ENCODE peak calls at places on chromosome 9, in four cellular contexts. T is MM.1S, J is tibial nerve, A is endothelial cell. Y is an unnamed sample.

GRCh38 chr9:113463418-113464285 is at the start of gene RGS3:
- DNase-seq in T (no peak), J (no peak), A (peak), Y (peak)

GRCh38 chr9:128136816-128137793 is 9.6 kb upstream of the PTGES2 start:
- DNase-seq in T (no peak), J (no peak), A (no peak), Y (no peak)

GRCh38 chr9:32875242-32875641 is 91.9 kb downstream of the TMEM215 start:
- DNase-seq in T (no peak), J (no peak), A (no peak), Y (no peak)

GRCh38 chr9:23412458-23412857 is 413.6 kb downstream of the ELAVL2 start:
- DNase-seq in T (no peak), J (no peak), A (no peak), Y (no peak)

GRCh38 chr9:114205171-114206015 is 50.1 kb downstream of the COL27A1 start:
- DNase-seq in T (no peak), J (no peak), A (no peak), Y (no peak)

GRCh38 chr9:16828335-16829281 is 41.9 kb downstream of the BNC2 start:
- DNase-seq in T (no peak), J (peak), A (peak), Y (no peak)

GRCh38 chr9:110575952-110576351 is 3.6 kb downstream of the SVEP1 start:
- DNase-seq in T (no peak), J (no peak), A (no peak), Y (no peak)

GRCh38 chr9:130042406-130042930 is 521 bp downstream of the FNBP1 start:
- DNase-seq in T (peak), J (no peak), A (peak), Y (no peak)

GRCh38 chr9:34986541-34987047 is 3.0 kb upstream of the DNAJB5 start:
- DNase-seq in T (no peak), J (peak), A (peak), Y (no peak)

GRCh38 chr9:133825555-133826198 is 87.5 kb upstream of the SARDH start:
- DNase-seq in T (no peak), J (no peak), A (no peak), Y (no peak)

GRCh38 chr9:137044502-137045177 is 1.3 kb downstream of the NPDC1 start:
- DNase-seq in T (no peak), J (no peak), A (no peak), Y (no peak)

GRCh38 chr9:90024823-90025222 is 420.0 kb downstream of the GADD45G start:
- DNase-seq in T (no peak), J (no peak), A (no peak), Y (no peak)

GRCh38 chr9:34501889-34502425 is 20.8 kb downstream of the ENHO start:
- DNase-seq in T (no peak), J (peak), A (no peak), Y (peak)

GRCh38 chr9:75181748-75182147 is 93.4 kb downstream of the OSTF1 start:
- DNase-seq in T (no peak), J (no peak), A (no peak), Y (no peak)

GRCh38 chr9:137129089-137129455 is 9.9 kb upstream of the GRIN1 start:
- DNase-seq in T (no peak), J (no peak), A (no peak), Y (no peak)

GRCh38 chr9:97557606-97558095 is 56.2 kb downstream of the TMOD1 start:
- DNase-seq in T (no peak), J (peak), A (no peak), Y (peak)

GRCh38 chr9:125260564-125260963 is 1.1 kb upstream of the GAPVD1 start:
- DNase-seq in T (no peak), J (no peak), A (no peak), Y (no peak)

GRCh38 chr9:130172858-130173461 is 756 bp downstream of the NCS1 start:
- DNase-seq in T (no peak), J (no peak), A (no peak), Y (no peak)

GRCh38 chr9:94922098-94922607 is 195.7 kb downstream of the AOPEP start:
- DNase-seq in T (no peak), J (peak), A (no peak), Y (peak)

GRCh38 chr9:73841018-73841417 is 656.1 kb upstream of the RORB start:
- DNase-seq in T (no peak), J (no peak), A (no peak), Y (no peak)

GRCh38 chr9:85743290-85744128 is 1.8 kb upstream of the AGTPBP1 start:
- DNase-seq in T (no peak), J (peak), A (no peak), Y (no peak)

GRCh38 chr9:38164659-38165221 is 95.7 kb upstream of the SHB start:
- DNase-seq in T (no peak), J (no peak), A (no peak), Y (no peak)

GRCh38 chr9:4933177-4933576 is 51.9 kb upstream of the JAK2 start:
- DNase-seq in T (no peak), J (no peak), A (no peak), Y (no peak)

GRCh38 chr9:110744753-110745522 is 76.3 kb downstream of the MUSK start:
- DNase-seq in T (no peak), J (peak), A (no peak), Y (peak)

GRCh38 chr9:120868339-120868675 is 8.7 kb downstream of the PHF19 start:
- DNase-seq in T (no peak), J (no peak), A (no peak), Y (no peak)

GRCh38 chr9:120868676-120869359 is 8.2 kb downstream of the PHF19 start:
- DNase-seq in T (peak), J (peak), A (peak), Y (peak)

GRCh38 chr9:120869726-120870125 is 7.3 kb downstream of the PHF19 start:
- DNase-seq in T (no peak), J (no peak), A (no peak), Y (no peak)

GRCh38 chr9:120870206-120870605 is 6.8 kb downstream of the PHF19 start:
- DNase-seq in T (no peak), J (no peak), A (no peak), Y (no peak)

GRCh38 chr9:120869360-120869687 is 7.7 kb downstream of the PHF19 start:
- DNase-seq in T (no peak), J (no peak), A (no peak), Y (no peak)
- TF ChIP-seq CTCF in T (no peak), J (no peak), A (no peak), Y (no peak)

GRCh38 chr9:121651295-121652036 is at the start of gene DAB2IP:
- DNase-seq in T (no peak), J (no peak), A (peak), Y (no peak)

GRCh38 chr9:121648799-121649198 is 2.6 kb upstream of the DAB2IP start:
- DNase-seq in T (no peak), J (no peak), A (no peak), Y (no peak)

GRCh38 chr9:121649476-121650219 is 1.8 kb upstream of the DAB2IP start:
- DNase-seq in T (no peak), J (no peak), A (no peak), Y (no peak)

GRCh38 chr9:121651014-121651294 is 480 bp upstream of the DAB2IP start:
- DNase-seq in T (no peak), J (no peak), A (no peak), Y (no peak)

DNA sequence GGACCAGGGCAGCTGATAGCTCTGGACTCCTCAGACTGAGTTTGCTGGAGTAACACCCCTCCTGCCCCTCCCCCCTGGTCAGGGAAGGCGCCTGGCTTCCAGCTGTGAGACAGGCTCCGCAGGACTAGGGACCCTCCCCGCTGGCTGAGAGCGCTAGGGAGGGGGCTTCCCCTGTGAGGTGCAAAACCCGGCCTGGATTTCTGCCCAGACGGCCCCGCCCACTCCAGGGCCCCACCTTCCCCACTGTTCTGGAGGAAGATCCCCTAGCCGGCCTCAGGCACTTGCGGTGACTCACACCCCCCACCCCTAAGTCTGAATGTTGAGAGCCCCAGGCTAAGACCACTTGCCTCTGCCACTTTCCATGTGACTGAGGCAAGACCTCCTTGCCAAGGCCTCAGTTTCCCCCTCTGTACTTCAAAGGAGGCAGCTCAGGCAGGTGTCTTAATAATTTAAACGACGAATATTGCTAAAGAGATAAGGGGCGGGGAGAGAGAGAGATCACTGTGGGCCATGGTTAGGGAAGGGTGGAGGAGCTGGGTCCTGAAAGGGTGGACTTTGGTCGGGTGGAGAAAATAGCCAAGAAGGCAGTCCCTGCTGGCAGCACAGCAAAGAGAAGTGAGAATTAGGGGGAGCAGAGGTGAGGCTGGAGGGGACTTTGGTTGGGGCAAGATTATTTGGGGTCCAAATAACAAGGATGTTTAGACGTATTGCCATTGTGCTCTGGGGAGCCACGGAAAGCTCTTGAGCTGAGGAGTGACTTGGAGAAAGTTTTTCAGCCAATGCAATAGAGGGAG is 1.0 kb upstream of the DAB2IP start:
- DNase-seq in T (no peak), J (no peak), A (peak), Y (no peak)
- TF ChIP-seq CTCF in T (no peak), J (no peak), A (no peak), Y (no peak)

GRCh38 chr9:121860213-121860612 is 208.8 kb downstream of the DAB2IP start:
- DNase-seq in T (no peak), J (no peak), A (no peak), Y (peak)

GRCh38 chr9:121858788-121859187 is 207.4 kb downstream of the DAB2IP start:
- DNase-seq in T (no peak), J (no peak), A (no peak), Y (peak)

GRCh38 chr9:121857941-121858340 is 206.5 kb downstream of the DAB2IP start:
- DNase-seq in T (no peak), J (no peak), A (no peak), Y (peak)

GRCh38 chr9:121860744-121861143 is 209.3 kb downstream of the DAB2IP start:
- DNase-seq in T (no peak), J (no peak), A (no peak), Y (peak)

DNA sequence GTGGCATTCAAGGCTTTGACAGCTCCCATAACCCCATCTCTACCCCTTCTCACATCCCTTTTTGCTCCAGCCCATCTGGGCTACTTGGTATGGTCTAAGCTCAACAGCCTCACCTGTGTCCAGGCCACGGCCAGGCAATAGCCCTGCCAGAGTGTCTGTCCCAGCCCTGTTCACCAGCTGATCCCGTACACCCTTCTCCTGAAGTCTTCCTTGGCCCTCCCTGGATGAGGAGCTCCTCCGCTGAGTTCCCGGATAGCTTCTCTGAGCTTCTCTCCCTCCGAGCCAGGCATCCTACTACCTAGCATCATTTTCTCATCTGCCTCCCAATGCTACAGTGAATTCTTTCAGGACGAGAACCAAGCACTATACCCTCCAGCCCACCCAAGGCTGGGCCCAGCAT is 208.2 kb downstream of the DAB2IP start:
- DNase-seq in T (no peak), J (no peak), A (no peak), Y (peak)
- TF ChIP-seq CTCF in T (no peak), J (no peak), A (no peak), Y (no peak)

DNA sequence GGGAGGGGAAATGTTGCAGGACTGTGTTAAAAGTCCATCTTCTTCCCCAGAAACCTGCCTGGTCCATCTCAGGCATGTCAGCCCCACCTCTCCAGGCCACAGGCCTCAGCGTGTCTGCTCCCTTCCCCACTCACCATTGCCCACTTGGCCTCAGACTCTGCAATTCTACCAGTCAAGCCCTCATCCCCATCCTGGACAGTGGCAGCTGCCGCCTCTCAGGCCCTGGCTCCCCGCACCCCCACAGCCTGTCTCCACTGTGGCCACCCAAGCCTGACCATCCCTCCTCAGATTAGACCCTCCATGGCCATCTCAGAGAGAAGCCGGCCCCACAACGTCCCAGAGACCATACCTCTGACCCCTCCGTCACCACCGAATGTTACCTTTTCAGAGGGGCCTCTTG is 89.9 kb downstream of the BARX1 start:
- DNase-seq in T (no peak), J (no peak), A (no peak), Y (no peak)
- TF ChIP-seq CTCF in T (no peak), J (no peak), A (no peak), Y (no peak)

GRCh38 chr9:91750343-91750742 is 199.7 kb downstream of the ROR2 start:
- DNase-seq in T (no peak), J (no peak), A (no peak), Y (no peak)
- TF ChIP-seq CTCF in T (no peak), J (no peak), A (no peak), Y (no peak)

GRCh38 chr9:126661521-126662251 is 48.0 kb downstream of the LMX1B start:
- DNase-seq in T (no peak), J (no peak), A (peak), Y (no peak)
- TF ChIP-seq CTCF in T (no peak), J (no peak), A (no peak), Y (no peak)

GRCh38 chr9:116605060-116605459 is 82.0 kb upstream of the TRIM32 start:
- DNase-seq in T (no peak), J (no peak), A (no peak), Y (no peak)

GRCh38 chr9:116596646-116597045 is 90.5 kb upstream of the TRIM32 start:
- DNase-seq in T (no peak), J (no peak), A (no peak), Y (no peak)

GRCh38 chr9:116594552-116594951 is 92.6 kb upstream of the TRIM32 start:
- DNase-seq in T (no peak), J (no peak), A (no peak), Y (no peak)

DNA sequence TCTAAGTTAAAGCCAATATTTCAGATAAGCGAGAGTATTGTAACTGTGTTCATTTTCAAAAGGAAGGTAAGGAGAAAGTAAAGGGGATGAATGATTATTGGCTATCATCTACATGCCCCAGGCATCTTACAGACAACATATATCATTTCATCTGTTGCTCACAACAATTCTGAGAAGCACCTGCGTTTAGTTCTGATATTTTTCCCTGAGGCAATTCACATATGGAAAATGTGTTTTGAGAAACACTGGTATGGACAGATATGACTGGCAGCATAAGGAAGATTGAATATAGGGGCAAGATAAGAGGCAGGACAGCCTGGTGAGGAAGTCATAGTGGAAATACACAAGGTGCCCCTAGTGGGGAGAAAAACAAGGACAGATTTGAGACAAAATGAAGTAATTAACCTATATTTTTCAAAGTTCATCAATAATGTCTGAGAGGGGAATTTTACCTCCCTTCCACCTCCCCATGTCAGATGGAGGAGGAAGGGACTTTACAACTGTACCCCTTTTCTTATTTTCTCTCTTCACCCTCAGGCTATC is 87.7 kb upstream of the TRIM32 start:
- DNase-seq in T (no peak), J (no peak), A (no peak), Y (no peak)
- TF ChIP-seq CTCF in T (no peak), J (no peak), A (peak), Y (no peak)

DNA sequence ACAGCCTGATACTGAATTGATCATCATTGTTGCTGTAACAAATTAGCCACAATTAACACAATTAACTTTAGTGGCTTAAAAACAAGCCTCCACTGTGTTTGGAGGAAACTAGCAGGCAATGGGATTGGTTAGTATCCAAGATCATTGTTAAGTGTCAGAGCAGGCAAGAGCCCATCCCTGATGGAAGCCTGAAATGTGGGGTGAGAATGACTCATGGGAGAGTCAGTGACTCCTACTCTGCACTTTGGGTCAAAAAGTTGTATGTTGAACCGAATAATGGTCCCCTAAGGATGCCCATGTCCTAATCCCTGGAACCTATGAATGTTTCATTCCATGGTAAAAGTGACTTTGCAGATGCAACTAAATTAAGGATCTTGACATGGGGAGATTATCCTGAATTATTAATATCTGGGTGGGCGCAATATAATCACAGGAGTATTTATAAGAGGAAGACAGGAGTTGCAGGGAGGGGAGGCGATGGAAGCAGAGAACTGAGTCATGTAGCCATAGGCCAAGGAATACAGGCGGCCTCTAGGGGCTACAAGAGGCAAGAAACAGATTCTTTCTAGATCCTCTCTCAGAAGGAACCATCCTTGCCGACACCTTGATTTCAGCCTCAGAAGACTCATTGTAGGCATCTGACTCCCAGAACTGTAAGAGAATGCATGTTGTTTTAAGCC is 28.8 kb downstream of the ALG2 start:
- DNase-seq in T (no peak), J (no peak), A (no peak), Y (no peak)
- TF ChIP-seq CTCF in T (no peak), J (no peak), A (no peak), Y (no peak)